ENCODE peak calls at places on chromosomes 3 and 15, in five cellular contexts. N is IMR-90, B is adrenal gland, I is ovary, W is uterus. T is an unnamed sample. For H3K4me1, the result is how much of the 10 kb centered on the place peaks cover.

GRCh38 chr3:165196577-165197561 is 685 bp upstream of the SLITRK3 start:
- DNase-seq in N (no peak), B (no peak), I (no peak), W (peak), T (no peak)

GRCh38 chr3:195105841-195106417 is 165.0 kb downstream of the XXYLT1 start:
- DNase-seq in N (no peak), B (no peak), I (no peak), W (no peak), T (no peak)

GRCh38 chr15:37397266-37398022 is 297.1 kb upstream of the MEIS2 start:
- DNase-seq in N (no peak), B (no peak), I (no peak), W (no peak), T (no peak)

GRCh38 chr15:98442901-98443300 is 205.4 kb upstream of the IGF1R start:
- DNase-seq in N (no peak), B (no peak), I (no peak), W (no peak), T (no peak)

GRCh38 chr15:77369168-77369567 is 50.7 kb downstream of the PEAK1 start:
- DNase-seq in N (peak), B (no peak), I (no peak), W (no peak), T (no peak)

GRCh38 chr3:99344216-99344615 is 294.2 kb upstream of the COL8A1 start:
- DNase-seq in N (peak), B (no peak), I (no peak), W (no peak), T (no peak)

GRCh38 chr15:63783441-63783840 is 50.3 kb downstream of the HERC1 start:
- DNase-seq in N (no peak), B (no peak), I (no peak), W (no peak), T (no peak)

GRCh38 chr3:158713094-158713499 is 19.2 kb downstream of the RARRES1 start:
- DNase-seq in N (no peak), B (no peak), I (peak), W (no peak), T (no peak)

GRCh38 chr3:13655074-13655913 is 106.4 kb downstream of the FBLN2 start:
- DNase-seq in N (peak), B (no peak), I (no peak), W (no peak), T (no peak)

GRCh38 chr3:153350420-153350819 is 188.4 kb downstream of the RAP2B start:
- DNase-seq in N (peak), B (no peak), I (no peak), W (no peak), T (no peak)

GRCh38 chr3:132236701-132237651 is 80.2 kb upstream of the ACP3 start:
- DNase-seq in N (no peak), B (no peak), I (no peak), W (no peak), T (no peak)

GRCh38 chr3:99795573-99795972 is 22.1 kb upstream of the CMSS1 start:
- DNase-seq in N (no peak), B (no peak), I (no peak), W (no peak), T (no peak)

GRCh38 chr3:126100688-126101301 is 16.9 kb upstream of the SLC41A3 start:
- DNase-seq in N (peak), B (peak), I (no peak), W (no peak), T (no peak)

GRCh38 chr15:63905131-63905530 is 71.4 kb upstream of the HERC1 start:
- DNase-seq in N (no peak), B (no peak), I (no peak), W (no peak), T (no peak)

GRCh38 chr15:83436513-83437158 is 10.5 kb upstream of the SH3GL3 start:
- DNase-seq in N (peak), B (no peak), I (no peak), W (no peak), T (no peak)

GRCh38 chr15:39124155-39124924 is 456.5 kb upstream of the THBS1 start:
- DNase-seq in N (peak), B (no peak), I (no peak), W (no peak), T (peak)

DNA sequence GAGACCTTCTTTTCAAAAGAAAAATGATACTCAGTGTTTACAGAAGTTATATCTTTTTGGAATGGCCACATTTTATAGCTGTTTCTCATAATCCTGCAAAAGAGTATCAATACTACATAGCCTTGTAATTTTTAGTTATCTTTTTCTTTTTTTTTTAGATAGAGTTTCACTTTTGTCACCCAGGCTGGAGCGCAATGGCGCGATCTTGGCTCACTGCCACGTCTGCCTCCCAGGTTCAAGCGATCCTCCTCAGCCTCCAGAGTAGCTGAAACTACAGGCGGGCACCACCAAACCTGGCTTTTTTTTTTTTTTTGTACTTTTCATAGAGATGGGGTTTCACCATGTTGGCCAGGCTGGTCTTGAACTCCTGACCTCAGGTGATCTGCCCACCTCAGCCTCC is 53.6 kb downstream of the ANKRD28 start:
- DNase-seq in N (no peak), B (no peak), I (no peak), W (no peak), T (no peak)
- H3K27ac ChIP-seq in N (no peak), B (no peak), I (no peak), W (peak), T (no peak)

GRCh38 chr3:41216422-41216821 is 17.1 kb downstream of the CTNNB1 start:
- DNase-seq in N (no peak), B (no peak), I (no peak), W (no peak), T (no peak)
- H3K4me1 ChIP-seq in N (under half), B (half or more), I (under half), W (under half), T (half or more)

GRCh38 chr15:69086427-69087205 is 72.1 kb downstream of the NOX5 start:
- DNase-seq in N (no peak), B (no peak), I (no peak), W (no peak), T (no peak)
- TF ChIP-seq POLR2A in N (no peak), B (no peak), I (no peak), W (no peak), T (no peak)

DNA sequence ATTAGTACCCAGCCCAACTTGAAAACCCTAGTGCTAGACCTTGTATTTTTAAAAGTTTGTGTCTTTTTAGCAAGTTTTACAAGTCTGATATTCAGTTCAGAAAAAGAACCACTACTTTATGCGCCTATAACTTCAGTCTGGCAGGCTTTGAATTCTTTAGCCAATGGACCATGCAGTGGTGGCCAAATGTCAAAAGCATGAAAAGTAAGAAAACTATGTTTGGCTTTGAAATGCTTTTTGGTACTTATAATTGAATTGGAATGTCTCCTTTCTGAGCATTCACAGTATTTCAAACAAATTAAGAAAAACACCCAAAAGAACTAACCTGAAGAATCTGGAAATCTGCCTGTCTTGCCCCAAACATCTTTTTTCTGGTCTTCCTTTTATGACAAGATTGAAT is 12.8 kb downstream of the WDR48 start:
- DNase-seq in N (peak), B (no peak), I (no peak), W (no peak), T (no peak)
- H3K27ac ChIP-seq in N (no peak), B (no peak), I (no peak), W (no peak), T (no peak)

GRCh38 chr3:66414846-66415245 is 86.0 kb downstream of the LRIG1 start:
- DNase-seq in N (no peak), B (no peak), I (no peak), W (no peak), T (peak)
- H3K4me1 ChIP-seq in N (under half), B (under half), I (under half), W (under half), T (under half)

GRCh38 chr3:52705438-52705687 is 228 bp downstream of the GLT8D1 start:
- DNase-seq in N (no peak), B (no peak), I (no peak), W (no peak), T (no peak)
- TF ChIP-seq POLR2A in N (no peak), B (no peak), I (no peak), W (no peak), T (peak)

GRCh38 chr3:69088033-69088432 is 3.3 kb downstream of the ARL6IP5 start:
- DNase-seq in N (peak), B (no peak), I (no peak), W (no peak), T (no peak)
- H3K27ac ChIP-seq in N (no peak), B (peak), I (no peak), W (peak), T (peak)

DNA sequence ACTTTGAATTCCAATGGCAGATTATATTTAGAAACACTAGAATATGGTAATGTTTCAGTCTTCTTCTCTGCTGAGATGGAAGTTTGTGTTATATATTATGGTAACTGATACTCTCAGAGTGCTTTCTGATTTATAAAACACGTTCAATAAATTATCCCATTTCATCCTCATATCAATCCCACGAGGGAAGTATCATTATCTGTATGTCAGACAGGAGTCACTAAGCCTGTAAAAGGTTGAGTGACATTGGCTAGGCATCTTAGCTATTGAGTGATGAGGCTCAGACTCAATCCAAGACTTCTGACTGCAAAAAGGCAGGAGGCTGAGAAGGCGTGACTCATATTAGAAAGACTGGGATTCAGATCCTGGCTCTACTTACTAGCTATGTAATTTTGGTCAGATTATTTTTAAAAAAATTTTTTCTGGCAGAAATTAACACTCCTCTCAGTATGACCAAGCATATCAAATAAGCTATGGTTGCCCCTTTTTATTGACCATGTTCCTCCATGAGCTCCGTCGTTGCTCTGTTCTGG is 19.4 kb downstream of the PDIA5 start:
- DNase-seq in N (peak), B (no peak), I (no peak), W (no peak), T (no peak)
- H3K4me1 ChIP-seq in N (under half), B (half or more), I (half or more), W (under half), T (under half)

DNA sequence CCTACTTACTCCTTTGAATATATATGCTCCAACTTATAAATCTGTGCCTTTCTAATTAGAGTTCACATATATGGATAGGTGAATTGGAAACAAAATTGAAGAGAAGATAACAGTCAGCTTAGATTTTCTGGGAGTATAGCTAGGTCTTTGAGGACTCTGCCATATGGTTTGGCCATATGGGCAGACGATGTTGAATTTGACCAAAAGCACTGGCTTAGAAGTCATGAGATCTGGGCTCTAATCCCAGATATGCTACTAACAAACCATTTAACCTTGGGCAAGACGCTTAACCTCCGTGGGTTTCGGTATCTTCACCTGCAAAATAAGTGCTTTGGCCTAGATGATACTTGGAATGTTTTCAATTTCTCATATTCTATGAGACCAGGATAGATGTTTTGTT is 154.1 kb downstream of the LSAMP start:
- DNase-seq in N (no peak), B (no peak), I (no peak), W (no peak), T (no peak)
- TF ChIP-seq POLR2A in N (no peak), B (no peak), I (no peak), W (no peak), T (no peak)

T was measured in Peyer's patch.